ENCODE peak calls at places on chromosomes 4 and X, in six cellular contexts. P is KG1, V is fibroblast of mammary gland, N is NCI-H1105, F is foreskin fibroblast, A is cardiac fibroblast. L is an unnamed sample.

GRCh38 chr4:187478292-187479205 is 517.0 kb upstream of the ZFP42 start:
- DNase-seq in P (no peak), V (peak; percentile 1), N (no peak), F (peak; percentile 89), A (peak; percentile 65), L (no peak)

GRCh38 chr4:76744253-76744921 is 153.6 kb downstream of the SOWAHB start:
- DNase-seq in P (no peak), V (peak; percentile 47), N (no peak), F (peak; percentile 72), A (peak; percentile 82), L (no peak)

GRCh38 chr4:149785686-149786431 is 29.8 kb downstream of the IQCM start:
- DNase-seq in P (no peak), V (peak; percentile 18), N (no peak), F (peak; percentile 16), A (peak; percentile 25), L (no peak)

GRCh38 chr4:68390205-68390604 is 40.3 kb upstream of the YTHDC1 start:
- DNase-seq in P (no peak), V (no peak), N (no peak), F (peak; percentile 2), A (no peak), L (no peak)

GRCh38 chrX:154321624-154322023 is 26.0 kb downstream of the TKTL1 start:
- DNase-seq in P (no peak), V (no peak), N (no peak), F (peak; percentile 37), A (no peak), L (no peak)

GRCh38 chrX:2710041-2710471 is 19.0 kb downstream of the CD99 start:
- DNase-seq in P (no peak), V (peak; percentile 93), N (no peak), F (peak; percentile 88), A (peak; percentile 95), L (no peak)

GRCh38 chr4:147430111-147430510 is 50.8 kb upstream of the EDNRA start:
- DNase-seq in P (no peak), V (peak; percentile 12), N (no peak), F (peak; percentile 50), A (peak; percentile 31), L (no peak)

GRCh38 chrX:18996536-18996935 is 12.6 kb upstream of the PHKA2 start:
- DNase-seq in P (no peak), V (no peak), N (no peak), F (no peak), A (no peak), L (no peak)

GRCh38 chrX:30530591-30530990 is 47.0 kb downstream of the TASL start:
- DNase-seq in P (no peak), V (peak; percentile 50), N (no peak), F (peak; percentile 46), A (peak; percentile 59), L (no peak)

GRCh38 chr4:10733016-10733415 is 48.4 kb upstream of the CLNK start:
- DNase-seq in P (no peak), V (no peak), N (no peak), F (no peak), A (no peak), L (no peak)

GRCh38 chr4:151641167-151641566 is 119.6 kb downstream of the GATB start:
- DNase-seq in P (no peak), V (peak; percentile 74), N (no peak), F (peak; percentile 66), A (peak; percentile 62), L (no peak)

GRCh38 chrX:101656817-101657216 is 2.8 kb downstream of the ARMCX2 start:
- DNase-seq in P (no peak), V (no peak), N (no peak), F (no peak), A (no peak), L (no peak)

GRCh38 chr4:57607616-57608150 is 497.5 kb upstream of the IGFBP7 start:
- DNase-seq in P (no peak), V (no peak), N (no peak), F (no peak), A (no peak), L (no peak)

GRCh38 chrX:14919421-14919820 is 46.2 kb downstream of the MOSPD2 start:
- DNase-seq in P (no peak), V (no peak), N (no peak), F (no peak), A (no peak), L (no peak)

GRCh38 chr4:55175779-55176231 is 50.4 kb upstream of the KDR start:
- DNase-seq in P (no peak), V (peak; percentile 80), N (no peak), F (peak; percentile 78), A (peak; percentile 87), L (no peak)

GRCh38 chr4:107299646-107300045 is 263.5 kb upstream of the DKK2 start:
- DNase-seq in P (no peak), V (peak; percentile 65), N (no peak), F (peak; percentile 49), A (no peak), L (no peak)

GRCh38 chrX:6226053-6226645 is 2.5 kb downstream of the NLGN4X start:
- DNase-seq in P (no peak), V (no peak), N (peak; percentile 35), F (peak; percentile 23), A (no peak), L (no peak)

GRCh38 chr4:25790024-25790423 is 72.8 kb downstream of the SEL1L3 start:
- DNase-seq in P (no peak), V (no peak), N (no peak), F (no peak), A (no peak), L (no peak)

GRCh38 chr4:41213563-41214157 is 682 bp downstream of the APBB2 start:
- DNase-seq in P (no peak), V (no peak), N (no peak), F (peak; percentile 52), A (no peak), L (no peak)

GRCh38 chr4:3685081-3685645 is 81.0 kb upstream of the ADRA2C start:
- DNase-seq in P (no peak), V (no peak), N (no peak), F (no peak), A (no peak), L (no peak)

GRCh38 chr4:99637174-99637573 is 20.5 kb downstream of the C4orf54 start:
- DNase-seq in P (no peak), V (no peak), N (no peak), F (no peak), A (no peak), L (no peak)

GRCh38 chr4:145939856-145940255 is 1.2 kb upstream of the ZNF827 start:
- DNase-seq in P (no peak), V (peak; percentile 42), N (no peak), F (peak; percentile 48), A (peak; percentile 59), L (no peak)

GRCh38 chr4:185109736-185110135 is 33.3 kb upstream of the SLC25A4 start:
- DNase-seq in P (no peak), V (no peak), N (no peak), F (no peak), A (no peak), L (no peak)

GRCh38 chr4:68987007-68987406 is 35.4 kb upstream of the UGT2A3 start:
- DNase-seq in P (no peak), V (no peak), N (no peak), F (no peak), A (no peak), L (no peak)

GRCh38 chr4:76087007-76087769 is 12.7 kb downstream of the ART3 start:
- DNase-seq in P (no peak), V (peak; percentile 73), N (peak; percentile 1), F (peak; percentile 72), A (peak; percentile 79), L (peak; percentile 7)

GRCh38 chr4:6575503-6576240 is 683 bp downstream of the MAN2B2 start:
- DNase-seq in P (no peak), V (no peak), N (no peak), F (no peak), A (no peak), L (no peak)

GRCh38 chr4:54566608-54567007 is 91.1 kb upstream of the KIT start:
- DNase-seq in P (no peak), V (no peak), N (peak; percentile 14), F (no peak), A (no peak), L (no peak)

GRCh38 chr4:107951551-107951950 is 20.2 kb downstream of the CYP2U1 start:
- DNase-seq in P (no peak), V (peak; percentile 60), N (no peak), F (peak; percentile 84), A (peak; percentile 82), L (no peak)